ENCODE peak calls at places on chromosomes 3 and 15, in seven cellular contexts. C is erythroblast; K is cardiac fibroblast; R is activated effector memory CD4-positive, alpha-beta T cell treated with Interleukin-2 at 50 U/mL for 16 hours; T is progenitor cell of endocrine pancreas; G is activated CD4-positive, alpha-beta T cell treated with anti-CD3 and anti-CD28 coated beads, Interleukin-2, amount 10 ng/mL, durations not matched to agents 7 days and 5 days; N is AG10803. M is an unnamed sample.

GRCh38 chr3:37628711-37629301 is 232.9 kb upstream of the CTDSPL start:
- DNase-seq in C (no peak), K (peak), R (no peak), T (no peak), G (no peak), N (peak), M (no peak)

GRCh38 chr15:72118400-72118978 is at the start of gene SENP8:
- DNase-seq in C (no peak), K (no peak), R (no peak), T (no peak), G (no peak), N (no peak), M (no peak)

GRCh38 chr3:52385157-52385556 is 59.7 kb downstream of the SEMA3G start:
- DNase-seq in C (peak), K (peak), R (no peak), T (peak), G (peak), N (peak), M (peak)

GRCh38 chr3:101849714-101850326 is 506 bp downstream of the NFKBIZ start:
- DNase-seq in C (peak), K (peak), R (peak), T (peak), G (peak), N (no peak), M (no peak)

GRCh38 chr3:149330609-149331008 is 2.8 kb downstream of the TM4SF18 start:
- DNase-seq in C (no peak), K (peak), R (no peak), T (no peak), G (no peak), N (no peak), M (no peak)

GRCh38 chr3:161508852-161509477 is 12.4 kb downstream of the OTOL1 start:
- DNase-seq in C (peak), K (peak), R (no peak), T (no peak), G (no peak), N (no peak), M (no peak)

GRCh38 chr3:159821148-159821547 is 167.5 kb upstream of the IL12A start:
- DNase-seq in C (no peak), K (no peak), R (no peak), T (no peak), G (no peak), N (no peak), M (no peak)

GRCh38 chr15:80174017-80174746 is 21.4 kb downstream of the FAH start:
- DNase-seq in C (peak), K (peak), R (no peak), T (no peak), G (no peak), N (peak), M (no peak)

GRCh38 chr3:128195802-128196201 is 42.5 kb downstream of the EEFSEC start:
- DNase-seq in C (no peak), K (no peak), R (no peak), T (no peak), G (no peak), N (no peak), M (no peak)